ENCODE peak calls at places on chromosomes 4 and X, in four cellular contexts. One of them, this sample, is unnamed. For H3K4me1, the result is how much of the 10 kb centered on the place peaks cover.

GRCh38 chrX:39507617-39508299 is 590.0 kb downstream of the BCOR start:
- DNase-seq in hepatocyte: no peak
- DNase-seq in PC-9: no peak
- DNase-seq in HCT116: no peak
- DNase-seq in this sample: no peak

GRCh38 chr4:25943312-25943711 is 29.3 kb downstream of the SMIM20 start:
- DNase-seq in hepatocyte: no peak
- DNase-seq in PC-9: no peak
- DNase-seq in HCT116: no peak
- DNase-seq in this sample: no peak

GRCh38 chrX:136487647-136488046 is at the start of gene BRS3:
- DNase-seq in hepatocyte: no peak
- DNase-seq in PC-9: no peak
- DNase-seq in HCT116: no peak
- DNase-seq in this sample: no peak

GRCh38 chrX:44480591-44480990 is 62.1 kb downstream of the FUNDC1 start:
- DNase-seq in hepatocyte: no peak
- DNase-seq in PC-9: no peak
- DNase-seq in HCT116: no peak
- DNase-seq in this sample: no peak

GRCh38 chrX:45757272-45757671 is 556.6 kb upstream of the DIPK2B start:
- DNase-seq in hepatocyte: no peak
- DNase-seq in PC-9: no peak
- DNase-seq in HCT116: no peak
- DNase-seq in this sample: no peak

GRCh38 chr4:105956566-105956965 is 61.3 kb downstream of the NPNT start:
- DNase-seq in hepatocyte: no peak
- DNase-seq in PC-9: no peak
- DNase-seq in HCT116: no peak
- DNase-seq in this sample: no peak

GRCh38 chr4:121791481-121791880 is 9.6 kb upstream of the EXOSC9 start:
- DNase-seq in hepatocyte: no peak
- DNase-seq in PC-9: no peak
- DNase-seq in HCT116: no peak
- DNase-seq in this sample: no peak

GRCh38 chr4:20580907-20581306 is 119.4 kb upstream of the PACRGL start:
- DNase-seq in hepatocyte: no peak
- DNase-seq in PC-9: no peak
- DNase-seq in HCT116: no peak
- DNase-seq in this sample: no peak

GRCh38 chrX:9847071-9847470 is 60.8 kb downstream of the SHROOM2 start:
- DNase-seq in hepatocyte: peak
- DNase-seq in PC-9: peak
- DNase-seq in HCT116: no peak
- DNase-seq in this sample: peak

GRCh38 chr4:173794662-173795061 is 264.6 kb upstream of the HAND2 start:
- DNase-seq in hepatocyte: no peak
- DNase-seq in PC-9: no peak
- DNase-seq in HCT116: no peak
- DNase-seq in this sample: peak

GRCh38 chr4:128862608-128863313 is 53.3 kb downstream of the JADE1 start:
- DNase-seq in hepatocyte: no peak
- DNase-seq in PC-9: no peak
- DNase-seq in HCT116: no peak
- DNase-seq in this sample: peak

GRCh38 chr4:176191974-176192373 is 3.4 kb downstream of the SPATA4 start:
- DNase-seq in hepatocyte: no peak
- DNase-seq in PC-9: no peak
- DNase-seq in HCT116: no peak
- DNase-seq in this sample: peak

GRCh38 chrX:55132416-55132815 is 43.6 kb downstream of the PAGE2 start:
- DNase-seq in hepatocyte: no peak
- DNase-seq in PC-9: no peak
- DNase-seq in HCT116: no peak
- DNase-seq in this sample: no peak

GRCh38 chrX:41822917-41823316 is 98.9 kb downstream of the GPR82 start:
- DNase-seq in hepatocyte: peak
- DNase-seq in PC-9: no peak
- DNase-seq in HCT116: no peak
- DNase-seq in this sample: no peak

GRCh38 chrX:77755561-77755960 is 30.5 kb downstream of the ATRX start:
- DNase-seq in hepatocyte: no peak
- DNase-seq in PC-9: no peak
- DNase-seq in HCT116: no peak
- DNase-seq in this sample: no peak

GRCh38 chr4:167578906-167579305 is 344.6 kb upstream of the SPOCK3 start:
- DNase-seq in hepatocyte: no peak
- DNase-seq in PC-9: no peak
- DNase-seq in HCT116: peak
- DNase-seq in this sample: no peak

GRCh38 chr4:152709675-152710438 is 30.1 kb upstream of the TMEM154 start:
- DNase-seq in hepatocyte: no peak
- DNase-seq in PC-9: peak
- DNase-seq in HCT116: no peak
- DNase-seq in this sample: no peak

GRCh38 chr4:187302456-187302855 is 578.8 kb upstream of the FAT1 start:
- DNase-seq in hepatocyte: no peak
- DNase-seq in PC-9: no peak
- DNase-seq in HCT116: no peak
- DNase-seq in this sample: no peak

GRCh38 chrX:107731831-107732502 is 43.6 kb downstream of the TSC22D3 start:
- DNase-seq in hepatocyte: peak
- DNase-seq in PC-9: peak
- DNase-seq in HCT116: peak
- DNase-seq in this sample: peak

GRCh38 chr4:385934-386707 is 48.5 kb downstream of the ZNF141 start:
- DNase-seq in hepatocyte: no peak
- DNase-seq in PC-9: no peak
- DNase-seq in HCT116: no peak
- DNase-seq in this sample: no peak

GRCh38 chr4:12041828-12042227 is 613.1 kb upstream of the HS3ST1 start:
- DNase-seq in hepatocyte: peak
- DNase-seq in PC-9: no peak
- DNase-seq in HCT116: no peak
- DNase-seq in this sample: no peak

GRCh38 chrX:63686878-63687714 is 97.9 kb downstream of the ARHGEF9 start:
- DNase-seq in hepatocyte: peak
- DNase-seq in PC-9: no peak
- DNase-seq in HCT116: peak
- DNase-seq in this sample: peak

GRCh38 chrX:1323315-1323714 is 13.3 kb upstream of the IL3RA start:
- DNase-seq in hepatocyte: peak
- DNase-seq in PC-9: peak
- DNase-seq in HCT116: peak
- DNase-seq in this sample: peak

GRCh38 chrX:20267924-20268701 is 1.4 kb upstream of the RPS6KA3 start:
- DNase-seq in hepatocyte: peak
- DNase-seq in PC-9: no peak
- DNase-seq in HCT116: no peak
- DNase-seq in this sample: peak

GRCh38 chr4:81166431-81166830 is 48.6 kb downstream of the PRKG2 start:
- DNase-seq in hepatocyte: no peak
- DNase-seq in PC-9: no peak
- DNase-seq in HCT116: no peak
- DNase-seq in this sample: no peak

GRCh38 chr4:15659768-15660394 is 4.7 kb upstream of the FBXL5 start:
- DNase-seq in hepatocyte: peak
- DNase-seq in PC-9: peak
- DNase-seq in HCT116: no peak
- DNase-seq in this sample: peak

GRCh38 chr4:65599335-65599734 is 71.0 kb downstream of the EPHA5 start:
- DNase-seq in hepatocyte: no peak
- DNase-seq in PC-9: no peak
- DNase-seq in HCT116: no peak
- DNase-seq in this sample: no peak

GRCh38 chr4:177442623-177443155 is 452 bp upstream of the AGA start:
- DNase-seq in hepatocyte: no peak
- DNase-seq in PC-9: no peak
- DNase-seq in HCT116: no peak
- DNase-seq in this sample: no peak

GRCh38 chr4:32631824-32632223 is 1911.7 kb downstream of the PCDH7 start:
- DNase-seq in hepatocyte: no peak
- DNase-seq in PC-9: no peak
- DNase-seq in HCT116: no peak
- DNase-seq in this sample: no peak

GRCh38 chrX:10356979-10357378 is 200.2 kb downstream of the CLCN4 start:
- DNase-seq in hepatocyte: no peak
- DNase-seq in PC-9: peak
- DNase-seq in HCT116: no peak
- DNase-seq in this sample: no peak

GRCh38 chrX:104270916-104271512 is 16.3 kb upstream of the ESX1 start:
- DNase-seq in hepatocyte: peak
- DNase-seq in PC-9: peak
- DNase-seq in HCT116: peak
- DNase-seq in this sample: peak

GRCh38 chrX:149511081-149511480 is 6.0 kb upstream of the IDS start:
- DNase-seq in hepatocyte: peak
- DNase-seq in PC-9: peak
- DNase-seq in HCT116: peak
- DNase-seq in this sample: no peak

GRCh38 chr4:38131371-38132139 is 171.4 kb downstream of the PTTG2 start:
- DNase-seq in hepatocyte: peak
- DNase-seq in PC-9: no peak
- DNase-seq in HCT116: no peak
- DNase-seq in this sample: peak
- H3K4me1 ChIP-seq in hepatocyte: under half
- H3K4me1 ChIP-seq in PC-9: under half
- H3K4me1 ChIP-seq in HCT116: under half
- H3K4me1 ChIP-seq in this sample: under half

GRCh38 chr4:184310171-184310567 is 92.5 kb upstream of the ENPP6 start:
- DNase-seq in hepatocyte: no peak
- DNase-seq in PC-9: no peak
- DNase-seq in HCT116: no peak
- DNase-seq in this sample: peak

GRCh38 chr4:184309241-184310170 is 91.8 kb upstream of the ENPP6 start:
- DNase-seq in hepatocyte: no peak
- DNase-seq in PC-9: no peak
- DNase-seq in HCT116: no peak
- DNase-seq in this sample: no peak

GRCh38 chr4:184306470-184306869 is 88.8 kb upstream of the ENPP6 start:
- DNase-seq in hepatocyte: no peak
- DNase-seq in PC-9: no peak
- DNase-seq in HCT116: no peak
- DNase-seq in this sample: no peak

GRCh38 chr4:184310881-184311709 is 93.4 kb upstream of the ENPP6 start:
- DNase-seq in hepatocyte: peak
- DNase-seq in PC-9: no peak
- DNase-seq in HCT116: no peak
- DNase-seq in this sample: no peak

DNA sequence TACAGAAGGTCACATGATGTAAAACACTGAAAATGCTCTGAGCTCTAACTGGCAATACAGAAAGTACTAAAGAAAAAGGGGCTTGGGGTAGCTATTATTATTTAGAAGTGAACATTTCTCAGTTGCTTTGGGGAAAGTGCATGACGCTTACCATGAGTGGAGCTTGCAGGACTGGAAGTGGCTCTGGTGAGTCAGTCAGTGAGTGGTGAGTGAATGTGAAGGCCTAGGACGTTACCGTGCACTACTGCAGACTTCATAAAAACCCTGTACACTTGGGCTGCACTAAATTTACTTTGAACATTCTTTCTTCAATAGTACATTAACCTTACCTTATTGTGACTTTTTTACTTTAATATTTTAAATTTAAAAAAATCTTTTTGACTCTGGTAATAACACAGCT is 89.3 kb upstream of the ENPP6 start:
- DNase-seq in hepatocyte: no peak
- DNase-seq in PC-9: no peak
- DNase-seq in HCT116: no peak
- DNase-seq in this sample: no peak
- H2AFZ ChIP-seq in hepatocyte: peak
- H2AFZ ChIP-seq in PC-9: no peak
- H2AFZ ChIP-seq in HCT116: no peak
- H2AFZ ChIP-seq in this sample: no peak

GRCh38 chr4:143389543-143390195 is 53.0 kb downstream of the GAB1 start:
- DNase-seq in hepatocyte: no peak
- DNase-seq in PC-9: peak
- DNase-seq in HCT116: no peak
- DNase-seq in this sample: no peak
- H3K4me1 ChIP-seq in hepatocyte: under half
- H3K4me1 ChIP-seq in PC-9: under half
- H3K4me1 ChIP-seq in HCT116: under half
- H3K4me1 ChIP-seq in this sample: under half

GRCh38 chr4:62898115-62898514 is 1511.1 kb downstream of the TECRL start:
- DNase-seq in hepatocyte: no peak
- DNase-seq in PC-9: no peak
- DNase-seq in HCT116: no peak
- DNase-seq in this sample: no peak
- H2AFZ ChIP-seq in hepatocyte: no peak
- H2AFZ ChIP-seq in PC-9: no peak
- H2AFZ ChIP-seq in HCT116: no peak
- H2AFZ ChIP-seq in this sample: no peak

GRCh38 chrX:71955530-71956120 is 45.0 kb downstream of the NHSL2 start:
- DNase-seq in hepatocyte: no peak
- DNase-seq in PC-9: no peak
- DNase-seq in HCT116: no peak
- DNase-seq in this sample: no peak
- H3K4me1 ChIP-seq in hepatocyte: under half
- H3K4me1 ChIP-seq in PC-9: under half
- H3K4me1 ChIP-seq in HCT116: under half
- H3K4me1 ChIP-seq in this sample: under half

DNA sequence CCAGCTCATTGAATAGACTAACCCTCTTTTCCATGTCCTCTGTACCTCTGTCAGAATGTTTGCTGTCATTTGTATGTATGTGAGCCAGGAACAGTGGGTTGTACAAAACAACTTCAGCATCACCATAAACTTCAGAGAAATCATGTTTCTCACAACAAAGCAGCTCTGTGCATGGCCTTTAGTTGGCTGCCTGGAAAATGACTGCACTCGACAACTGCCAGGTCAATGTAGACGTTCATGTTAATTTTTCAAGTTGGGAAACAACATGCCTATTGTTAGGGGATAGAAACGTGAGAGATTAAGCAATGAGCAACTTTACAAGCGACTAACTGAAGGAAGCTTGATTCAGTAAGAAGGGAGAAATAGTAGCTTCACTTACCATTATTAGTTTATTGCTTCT is 17.9 kb upstream of the CXCL11 start:
- DNase-seq in hepatocyte: no peak
- DNase-seq in PC-9: no peak
- DNase-seq in HCT116: no peak
- DNase-seq in this sample: no peak
- H2AFZ ChIP-seq in hepatocyte: no peak
- H2AFZ ChIP-seq in PC-9: no peak
- H2AFZ ChIP-seq in HCT116: no peak
- H2AFZ ChIP-seq in this sample: no peak

GRCh38 chrX:153638041-153638371 is 9.0 kb upstream of the DUSP9 start:
- DNase-seq in hepatocyte: no peak
- DNase-seq in PC-9: no peak
- DNase-seq in HCT116: no peak
- DNase-seq in this sample: no peak
- H3K4me1 ChIP-seq in hepatocyte: under half
- H3K4me1 ChIP-seq in PC-9: under half
- H3K4me1 ChIP-seq in HCT116: under half
- H3K4me1 ChIP-seq in this sample: under half